ENCODE peak calls at places on chromosomes 1 and 21, in seven cellular contexts. N is IMR-90, S is mesendoderm, P is H9, V is neuronal stem cell, X is mesenchymal stem cell, Y is trophoblast cell. W is an unnamed sample.

GRCh38 chr1:59288046-59288445 is 8.8 kb upstream of the FGGY start:
- DNase-seq in S (peak), X (no peak), V (no peak), Y (no peak), P (no peak), N (no peak), W (no peak)

GRCh38 chr1:86380257-86380861 is 15.8 kb downstream of the ODF2L start:
- DNase-seq in S (peak), N (peak), X (peak), Y (peak), P (no peak), V (peak), W (no peak)

GRCh38 chr1:228866498-228866897 is 131.2 kb downstream of the RHOU start:
- DNase-seq in V (no peak), S (no peak), N (no peak), X (peak), P (peak), Y (no peak), W (no peak)

GRCh38 chr1:7827134-7827955 is 25.5 kb downstream of the UTS2 start:
- DNase-seq in N (no peak), S (no peak), Y (no peak), V (no peak), X (no peak), P (no peak), W (no peak)

GRCh38 chr1:12244078-12244477 is 14.2 kb downstream of the VPS13D start:
- DNase-seq in P (no peak), Y (no peak), V (no peak), S (peak), X (peak), N (no peak), W (no peak)

GRCh38 chr1:236354330-236355147 is 39.5 kb upstream of the EDARADD start:
- DNase-seq in V (no peak), X (peak), P (no peak), Y (no peak), S (no peak), N (no peak), W (no peak)

GRCh38 chr1:83799474-83800085 is 199.4 kb downstream of the TTLL7 start:
- DNase-seq in P (no peak), Y (no peak), N (no peak), X (peak), S (peak), V (no peak), W (no peak)

GRCh38 chr1:9680828-9681227 is 29.3 kb downstream of the PIK3CD start:
- DNase-seq in Y (no peak), V (no peak), N (no peak), S (no peak), X (no peak), P (no peak), W (no peak)

GRCh38 chr1:150484431-150484830 is 2.8 kb upstream of the TARS2 start:
- DNase-seq in S (no peak), N (peak), X (no peak), Y (no peak), P (no peak), V (no peak), W (no peak)

GRCh38 chr21:32483293-32483595 is 70.7 kb downstream of the EVA1C start:
- DNase-seq in X (no peak), V (no peak), Y (peak), N (no peak), P (no peak), S (no peak), W (no peak)

GRCh38 chr1:17274186-17275170 is 25.6 kb downstream of the PADI3 start:
- DNase-seq in Y (peak), S (peak), P (peak), X (peak), V (peak), N (peak), W (peak)

GRCh38 chr1:182114627-182115023 is 53.1 kb upstream of the ZNF648 start:
- DNase-seq in Y (no peak), X (no peak), P (no peak), N (no peak), V (no peak), S (no peak), W (no peak)
- H4K8ac ChIP-seq in Y (no peak), X (no peak), P (no peak), N (no peak), V (no peak), S (no peak), W (no peak)

GRCh38 chr1:6158181-6158580 is 21.9 kb downstream of the CHD5 start:
- DNase-seq in P (no peak), V (no peak), X (no peak), N (no peak), S (no peak), Y (peak), W (no peak)
- H4K8ac ChIP-seq in P (no peak), V (no peak), X (no peak), N (no peak), S (no peak), Y (no peak), W (no peak)

DNA sequence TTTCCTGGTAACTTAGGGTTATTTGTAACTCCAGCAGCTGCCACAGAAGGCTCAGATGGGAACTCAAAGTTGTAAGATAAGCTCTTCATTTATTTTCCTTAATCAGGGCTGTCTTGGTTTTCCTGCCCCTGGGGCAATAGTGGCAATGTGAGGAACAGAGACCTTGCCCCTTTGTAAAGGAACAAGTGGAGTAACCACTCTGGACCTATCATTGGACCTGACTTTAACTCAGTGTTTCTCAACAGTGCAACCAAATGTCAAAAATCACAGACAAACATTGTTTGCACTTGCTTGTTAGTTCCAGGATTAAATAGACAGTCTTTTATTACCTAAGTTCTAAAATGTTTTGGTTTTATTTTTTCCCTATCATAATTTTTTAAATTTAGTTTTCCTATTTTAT is 2.8 kb upstream of the FMO3 start:
- DNase-seq in X (no peak), N (no peak), P (no peak), V (no peak), S (no peak), Y (no peak), W (no peak)
- H4K8ac ChIP-seq in X (no peak), N (no peak), P (no peak), V (no peak), S (no peak), Y (no peak), W (no peak)

DNA sequence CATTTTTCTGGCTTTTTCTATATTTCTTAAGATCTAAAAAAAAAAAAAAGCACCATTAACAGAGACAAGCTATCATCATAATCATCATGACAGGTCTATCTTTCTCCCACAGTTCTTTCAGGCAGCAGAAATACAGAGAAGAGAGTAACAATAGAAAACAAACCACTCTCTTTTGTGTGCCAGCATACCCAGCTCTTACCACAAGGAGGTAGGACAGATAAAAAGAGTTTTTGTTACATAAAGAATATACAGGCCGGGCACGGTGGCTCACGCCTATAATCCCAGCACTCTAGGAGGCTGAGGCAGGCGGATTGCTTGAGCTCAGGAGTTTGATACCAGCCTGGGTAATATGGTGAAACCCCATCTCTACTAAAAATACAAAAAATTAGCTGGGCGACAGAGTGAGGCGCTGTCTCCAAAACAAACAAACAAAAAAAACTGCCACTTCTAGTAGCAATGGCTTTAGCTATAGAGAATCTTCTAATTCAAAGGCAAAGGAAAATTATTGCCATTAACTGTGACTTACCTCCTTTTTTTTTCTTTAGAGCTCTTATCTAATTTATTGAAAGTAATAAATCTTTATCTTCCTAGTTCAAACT is 39.7 kb downstream of the ANKRD13C start:
- DNase-seq in N (no peak), P (no peak), X (no peak), S (peak), Y (no peak), V (no peak), W (no peak)
- H4K8ac ChIP-seq in N (no peak), P (no peak), X (no peak), S (no peak), Y (no peak), V (no peak), W (no peak)

DNA sequence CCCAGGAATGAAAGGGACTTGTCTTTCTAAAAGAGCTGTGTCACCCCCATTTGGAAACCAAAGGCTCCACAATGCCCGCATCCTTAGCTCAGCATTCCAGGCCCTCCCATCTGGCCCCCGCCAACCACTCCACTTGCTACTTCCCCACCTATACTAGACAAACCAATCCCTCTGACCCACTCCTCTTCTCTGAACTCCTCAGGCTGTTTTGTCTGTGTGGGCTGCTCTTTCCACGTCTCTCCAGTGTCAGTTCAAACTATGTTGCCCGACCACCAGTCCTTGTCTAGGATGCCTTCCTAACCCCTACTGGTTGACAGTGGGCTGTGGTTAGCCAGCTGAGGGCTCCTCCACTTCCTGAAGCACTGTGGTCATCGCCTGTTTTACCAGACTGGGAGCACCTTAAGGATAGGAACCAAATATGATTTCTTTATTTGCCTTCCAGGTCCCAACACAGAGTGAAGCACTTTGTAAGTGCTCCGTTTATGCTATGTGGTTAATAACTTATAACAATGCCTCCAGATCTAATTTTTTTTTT is 8.1 kb upstream of the COA7 start:
- DNase-seq in Y (no peak), P (no peak), V (no peak), N (no peak), S (no peak), X (no peak), W (no peak)
- H4K8ac ChIP-seq in Y (no peak), P (no peak), V (no peak), N (no peak), S (no peak), X (no peak), W (no peak)

DNA sequence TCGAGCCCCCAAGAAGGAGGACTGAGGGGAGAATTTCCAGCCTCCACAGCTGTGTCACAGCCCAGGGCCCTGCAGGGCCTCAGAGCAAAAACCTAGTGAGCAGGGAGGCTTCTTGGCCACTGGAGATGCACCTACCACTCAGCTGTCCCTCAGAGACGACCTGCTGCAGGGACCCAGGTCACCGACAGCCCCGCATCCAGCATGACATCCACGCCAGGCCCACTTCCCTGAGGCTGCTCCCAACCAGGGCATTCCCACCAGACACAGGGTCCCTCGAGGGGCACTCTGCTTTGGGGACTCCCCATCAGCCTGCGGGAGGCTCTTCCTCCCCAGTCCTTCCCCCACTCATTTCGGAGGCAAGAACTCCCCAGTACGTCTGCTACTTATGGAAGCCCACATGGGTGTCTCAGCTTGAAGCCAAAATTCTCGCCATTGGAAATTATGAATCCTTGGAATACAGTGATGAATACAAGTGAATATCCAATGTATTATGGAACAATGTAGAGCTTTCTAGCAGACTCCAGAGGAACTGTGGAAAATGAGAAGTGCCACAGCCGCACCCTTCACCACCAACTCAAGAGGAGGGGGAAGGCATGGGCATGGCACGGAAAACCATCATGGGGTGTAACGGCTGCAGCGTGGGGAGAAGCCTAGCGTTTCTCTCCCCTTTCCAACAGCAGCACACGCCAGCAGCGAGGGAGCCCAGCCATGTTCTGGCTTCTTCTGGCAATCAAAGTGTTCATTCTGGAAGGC is 6.9 kb downstream of the TFF3 start:
- DNase-seq in X (no peak), V (no peak), Y (no peak), S (no peak), N (no peak), P (no peak), W (no peak)
- H4K8ac ChIP-seq in X (no peak), V (no peak), Y (no peak), S (no peak), N (no peak), P (no peak), W (no peak)

GRCh38 chr1:57361516-57361915 is 62.3 kb downstream of the DAB1 start:
- DNase-seq in X (no peak), N (no peak), Y (no peak), S (no peak), V (no peak), P (no peak), W (no peak)
- H4K8ac ChIP-seq in X (no peak), N (no peak), Y (no peak), S (no peak), V (no peak), P (no peak), W (no peak)

W was measured in H1.